ENCODE peak calls at places on chromosomes 7 and 10, in nine cellular contexts. H, E, K, L, W, M, G, N and C are unnamed samples. For H3K4me1, the result is how much of the 10 kb centered on the place peaks cover.

GRCh38 chr7:115679976-115680375 is 350.6 kb downstream of the TFEC start:
- DNase-seq in W (no peak), H (no peak), N (peak), K (no peak), E (no peak), M (no peak), G (no peak), L (peak), C (no peak)

GRCh38 chr10:4595920-4596319 is 230.1 kb upstream of the AKR1E2 start:
- DNase-seq in G (no peak), N (no peak), L (no peak), E (no peak), H (no peak), K (no peak), W (no peak), M (no peak), C (no peak)

GRCh38 chr10:113945075-113945686 is 90.7 kb downstream of the NHLRC2 start:
- DNase-seq in W (peak), K (no peak), N (peak), G (peak), M (no peak), L (peak), H (no peak), E (no peak), C (no peak)

GRCh38 chr7:30032310-30033125 is 4.3 kb downstream of the PLEKHA8 start:
- DNase-seq in H (no peak), N (peak), W (peak), K (no peak), M (no peak), L (peak), G (no peak), E (no peak), C (no peak)

GRCh38 chr7:157800281-157800680 is 463.5 kb downstream of the DNAJB6 start:
- DNase-seq in M (no peak), H (no peak), K (peak), G (no peak), N (no peak), W (no peak), E (no peak), L (no peak), C (no peak)

GRCh38 chr10:43953672-43954071 is 305.0 kb upstream of the ZNF32 start:
- DNase-seq in W (no peak), G (no peak), K (no peak), M (no peak), L (no peak), E (no peak), H (no peak), N (no peak), C (peak)

GRCh38 chr10:50402466-50402865 is 151.2 kb upstream of the ASAH2 start:
- DNase-seq in L (no peak), N (no peak), W (no peak), E (no peak), K (no peak), M (no peak), H (no peak), G (no peak), C (no peak)

GRCh38 chr7:110774066-110774465 is 316.9 kb upstream of the LRRN3 start:
- DNase-seq in H (no peak), K (no peak), W (peak), E (no peak), N (no peak), M (no peak), L (no peak), G (no peak), C (no peak)

DNA sequence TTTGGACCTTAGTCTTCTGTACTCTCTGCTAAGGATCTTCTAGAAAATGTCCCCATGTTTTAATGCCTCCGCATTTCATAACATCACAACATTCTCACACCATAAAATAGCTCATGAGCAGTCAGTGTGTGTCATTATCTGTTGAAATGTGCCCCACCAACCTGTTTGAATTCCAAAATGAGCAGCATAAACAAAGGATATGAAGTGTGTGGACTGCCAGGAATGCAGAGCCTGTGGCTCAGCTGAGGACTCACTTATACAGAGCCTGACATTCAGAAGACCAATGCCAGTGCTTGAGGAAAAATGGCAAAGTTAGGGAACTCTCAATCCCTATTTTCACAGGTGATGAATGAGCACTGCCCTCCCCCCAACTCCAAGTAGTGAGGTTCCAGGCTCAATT is 621.4 kb downstream of the POM121L12 start:
- DNase-seq in M (no peak), W (peak), H (no peak), N (no peak), L (no peak), K (no peak), G (no peak), E (no peak), C (no peak)
- H3K4me1 ChIP-seq in M (under half), W (under half), H (under half), N (under half), L (under half), K (under half), G (under half), E (under half), C (under half)

DNA sequence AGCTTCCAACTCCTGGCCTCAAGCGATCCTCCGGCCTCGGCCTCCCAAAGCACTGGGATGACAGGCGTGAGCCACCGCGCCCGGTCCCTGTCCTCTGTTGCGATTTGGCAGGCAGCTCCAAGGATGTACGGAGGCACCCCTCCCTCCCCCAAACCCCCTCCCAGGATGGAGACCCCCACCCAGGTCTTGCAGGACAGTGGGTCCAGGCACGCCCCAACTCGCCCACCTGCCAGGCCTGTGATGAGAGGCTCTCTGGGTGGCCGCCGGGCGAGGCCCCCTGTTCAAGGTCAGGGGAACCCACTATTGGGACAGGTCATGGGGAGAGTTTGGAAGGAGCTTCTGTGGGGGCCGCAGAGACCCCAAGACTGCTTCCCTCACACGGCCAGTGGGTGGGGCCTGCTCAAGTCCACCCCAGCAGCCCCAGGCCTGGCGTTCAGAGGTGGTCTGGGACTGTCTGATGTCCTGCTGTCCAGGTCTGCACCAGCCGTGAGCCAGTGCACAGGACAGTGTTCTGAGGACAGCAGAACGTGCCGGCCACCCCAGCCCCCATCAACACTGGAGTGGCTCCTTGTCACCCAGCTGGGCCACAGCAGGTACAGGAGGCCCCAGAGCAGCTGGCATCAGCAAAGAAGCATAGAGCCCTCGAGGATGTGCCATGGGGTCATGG is 2.5 kb downstream of the ADAP1 start:
- DNase-seq in G (peak), M (no peak), N (no peak), L (no peak), E (no peak), W (no peak), K (peak), H (peak), C (no peak)
- H3K4me1 ChIP-seq in G (under half), M (under half), N (under half), L (under half), E (under half), W (half or more), K (under half), H (under half), C (under half)

GRCh38 chr7:44752822-44753221 is 4.2 kb downstream of the ZMIZ2 start:
- DNase-seq in N (no peak), L (no peak), H (no peak), W (no peak), E (no peak), M (no peak), K (no peak), G (no peak), C (no peak)
- H3K4me1 ChIP-seq in N (under half), L (under half), H (half or more), W (under half), E (under half), M (half or more), K (under half), G (half or more), C (half or more)

GRCh38 chr10:101839002-101839401 is 4.6 kb downstream of the KCNIP2 start:
- DNase-seq in M (no peak), H (no peak), N (no peak), K (no peak), L (no peak), W (no peak), G (no peak), E (no peak), C (no peak)
- H3K4me1 ChIP-seq in M (half or more), H (half or more), N (under half), K (under half), L (under half), W (under half), G (under half), E (under half), C (under half)

GRCh38 chr10:70950062-70950461 is 61.7 kb upstream of the PCBD1 start:
- DNase-seq in M (no peak), G (no peak), W (no peak), N (no peak), L (no peak), E (no peak), H (no peak), K (peak), C (no peak)
- H3K4me1 ChIP-seq in M (under half), G (under half), W (under half), N (under half), L (under half), E (under half), H (under half), K (under half), C (under half)

GRCh38 chr10:99304857-99305220 is 24.3 kb upstream of the CNNM1 start:
- DNase-seq in H (no peak), M (no peak), W (no peak), K (no peak), L (no peak), N (no peak), E (no peak), G (no peak), C (no peak)
- H3K4me1 ChIP-seq in H (under half), M (under half), W (under half), K (under half), L (under half), N (under half), E (under half), G (under half), C (under half)

GRCh38 chr7:130990178-130990832 is 256.3 kb upstream of the KLF14 start:
- DNase-seq in K (no peak), M (peak), H (no peak), W (no peak), E (no peak), L (no peak), G (peak), N (no peak), C (no peak)

GRCh38 chr7:130986271-130986690 is 252.3 kb upstream of the KLF14 start:
- DNase-seq in K (no peak), L (peak), W (no peak), N (peak), H (no peak), M (peak), G (no peak), E (no peak), C (no peak)

GRCh38 chr7:130988443-130988842 is 254.4 kb upstream of the KLF14 start:
- DNase-seq in E (no peak), M (peak), W (no peak), G (no peak), K (no peak), N (no peak), L (no peak), H (no peak), C (no peak)

GRCh38 chr7:130987092-130987491 is 253.1 kb upstream of the KLF14 start:
- DNase-seq in G (no peak), N (no peak), W (peak), M (no peak), K (no peak), L (no peak), E (no peak), H (no peak), C (no peak)

DNA sequence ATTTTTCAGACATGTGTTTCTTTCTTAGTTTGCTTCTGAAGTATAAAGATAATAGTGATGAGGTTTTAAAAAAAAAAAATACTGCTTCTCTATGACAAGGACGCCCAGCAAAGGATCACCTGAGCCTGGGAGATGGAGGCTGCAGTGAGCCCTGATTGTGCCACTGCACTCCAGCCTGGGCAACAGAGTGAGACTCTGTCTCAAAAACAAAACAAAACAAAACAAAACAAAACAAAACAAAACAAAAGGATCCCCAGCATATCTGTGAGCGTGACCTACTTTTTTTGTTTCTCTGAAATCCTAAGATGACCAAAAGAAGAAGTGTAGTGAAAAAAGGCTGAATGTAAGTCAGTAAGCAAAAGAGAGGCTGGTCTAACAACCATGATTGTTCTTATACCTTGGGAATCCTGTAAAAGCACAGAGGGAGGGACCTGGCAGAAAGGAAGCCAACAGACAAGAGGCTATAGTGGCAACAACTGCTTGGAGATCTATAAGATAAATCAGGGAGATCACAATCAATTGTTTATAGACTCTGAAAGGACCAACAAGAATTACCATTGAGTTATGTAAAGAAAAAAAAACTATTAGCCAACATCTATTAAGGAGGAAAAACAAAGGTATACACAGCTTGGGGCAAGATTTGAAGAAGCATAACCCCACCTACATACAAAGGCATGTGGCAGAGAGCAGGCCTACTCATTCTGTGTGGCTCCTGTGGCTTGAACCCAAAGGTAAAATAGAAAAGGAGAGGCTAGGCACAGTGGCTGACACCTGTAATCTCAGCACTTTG is 255.2 kb upstream of the KLF14 start:
- DNase-seq in M (no peak), L (no peak), W (peak), E (no peak), H (no peak), N (no peak), K (no peak), G (no peak), C (no peak)
- H3K4me1 ChIP-seq in M (half or more), L (under half), W (under half), E (half or more), H (half or more), N (under half), K (under half), G (half or more), C (half or more)

DNA sequence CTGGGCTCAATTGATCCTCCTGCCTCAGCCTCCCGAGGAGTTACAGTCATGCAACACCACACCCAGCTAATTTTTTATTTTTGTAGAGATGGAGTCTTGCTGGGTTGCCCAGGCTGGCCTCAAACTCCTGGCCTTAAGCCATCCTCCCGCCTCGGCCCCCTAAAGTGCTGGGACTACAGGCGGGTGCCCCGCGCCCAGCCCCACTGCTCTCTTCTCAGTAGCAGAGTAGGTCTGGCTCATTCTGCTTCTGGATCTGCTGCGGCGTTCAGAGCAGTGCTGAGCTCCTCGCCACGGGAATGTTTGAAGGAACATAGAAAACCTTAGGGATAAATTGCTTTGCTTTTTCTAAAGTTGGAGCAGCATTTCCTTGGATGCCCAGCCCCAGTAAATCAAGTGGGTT is 27.4 kb downstream of the WIPI2 start:
- DNase-seq in E (no peak), N (no peak), K (no peak), W (no peak), H (no peak), M (no peak), L (no peak), G (no peak), C (no peak)
- H3K4me1 ChIP-seq in E (under half), N (under half), K (under half), W (under half), H (under half), M (under half), L (under half), G (under half), C (under half)